ENCODE peak calls at places on chromosome 9, in four cellular contexts. M is K562, A is astrocyte, J is H1. C is an unnamed sample.

GRCh38 chr9:87286506-87286905 is 211.2 kb upstream of the DAPK1 start:
- DNase-seq in M (no peak), A (no peak), J (no peak), C (no peak)

GRCh38 chr9:138075496-138075895 is 197.9 kb downstream of the CACNA1B start:
- DNase-seq in M (no peak), A (no peak), J (no peak), C (peak)

GRCh38 chr9:107542401-107542800 is 52.8 kb upstream of the KLF4 start:
- DNase-seq in M (no peak), A (peak), J (no peak), C (no peak)

GRCh38 chr9:14283276-14283675 is 30.7 kb downstream of the NFIB start:
- DNase-seq in M (no peak), A (peak), J (no peak), C (no peak)

GRCh38 chr9:114524401-114524800 is 19.1 kb upstream of the WHRN start:
- DNase-seq in M (no peak), A (peak), J (no peak), C (no peak)

GRCh38 chr9:37283730-37284235 is 138.7 kb upstream of the GRHPR start:
- DNase-seq in M (no peak), A (peak), J (no peak), C (no peak)

GRCh38 chr9:99833735-99834134 is 12.1 kb downstream of the NR4A3 start:
- DNase-seq in M (no peak), A (no peak), J (no peak), C (no peak)

GRCh38 chr9:121634800-121635261 is 16.6 kb upstream of the DAB2IP start:
- DNase-seq in M (peak), A (no peak), J (no peak), C (no peak)

GRCh38 chr9:125829743-125830142 is 82.6 kb downstream of the PBX3 start:
- DNase-seq in M (no peak), A (no peak), J (no peak), C (peak)

GRCh38 chr9:1871486-1872181 is 143.5 kb upstream of the SMARCA2 start:
- DNase-seq in M (no peak), A (no peak), J (peak), C (no peak)

GRCh38 chr9:19922476-19923118 is 133.8 kb upstream of the SLC24A2 start:
- DNase-seq in M (peak), A (peak), J (peak), C (no peak)

DNA sequence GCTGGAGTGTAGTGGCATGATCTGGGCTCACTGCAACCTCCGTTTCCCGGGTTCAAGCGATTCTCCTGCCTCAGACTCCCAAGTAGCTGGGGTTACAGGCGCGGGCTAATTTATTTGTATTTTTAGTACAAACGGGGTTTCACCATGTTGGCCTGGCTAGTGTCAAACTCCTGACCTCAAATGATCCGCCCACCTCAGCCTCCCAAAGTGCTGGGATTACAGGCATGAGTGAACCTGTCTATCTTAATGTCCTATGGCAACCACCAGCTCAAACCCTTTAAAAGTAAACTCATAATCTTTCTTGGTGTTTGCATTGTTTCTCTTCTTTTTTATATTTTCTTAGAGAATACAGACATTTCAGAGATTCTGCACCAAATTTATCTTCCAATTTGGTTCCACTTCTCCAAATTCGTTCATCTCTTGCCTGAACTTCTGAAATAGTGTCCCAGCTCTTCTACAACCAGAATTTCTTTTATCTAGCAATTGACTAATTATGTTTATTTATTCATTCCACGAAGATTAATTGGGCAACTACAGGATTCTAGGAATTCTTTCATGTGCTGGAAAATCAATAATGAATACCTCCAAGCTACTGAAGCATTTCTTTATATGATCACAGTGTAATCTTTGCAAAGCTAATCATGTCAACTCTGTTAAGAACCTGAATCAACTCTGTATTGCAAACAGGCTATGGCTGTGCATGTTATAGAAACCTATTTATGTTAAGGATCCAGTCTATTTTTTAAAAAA is 60.0 kb upstream of the TYRP1 start:
- DNase-seq in M (no peak), A (no peak), J (no peak), C (no peak)
- H3K4me3 ChIP-seq in M (no peak), A (no peak), J (no peak), C (no peak)

GRCh38 chr9:21836437-21837161 is 34.2 kb downstream of the MTAP start:
- DNase-seq in M (no peak), A (peak), J (no peak), C (no peak)

GRCh38 chr9:21840647-21841046 is 38.2 kb downstream of the MTAP start:
- DNase-seq in M (no peak), A (no peak), J (no peak), C (no peak)

GRCh38 chr9:21835111-21835510 is 32.7 kb downstream of the MTAP start:
- DNase-seq in M (no peak), A (peak), J (no peak), C (no peak)

GRCh38 chr9:21841133-21841532 is 38.7 kb downstream of the MTAP start:
- DNase-seq in M (no peak), A (no peak), J (no peak), C (no peak)

GRCh38 chr9:21837501-21837900 is 35.1 kb downstream of the MTAP start:
- DNase-seq in M (no peak), A (peak), J (no peak), C (no peak)
- H3K9ac ChIP-seq in M (no peak), A (peak), J (no peak), C (no peak)

GRCh38 chr9:104808030-104808614 is 44.2 kb downstream of the NIPSNAP3B start:
- DNase-seq in M (no peak), A (peak), J (no peak), C (no peak)
- TF ChIP-seq CTCF in M (peak), A (peak), J (no peak), C (peak)

DNA sequence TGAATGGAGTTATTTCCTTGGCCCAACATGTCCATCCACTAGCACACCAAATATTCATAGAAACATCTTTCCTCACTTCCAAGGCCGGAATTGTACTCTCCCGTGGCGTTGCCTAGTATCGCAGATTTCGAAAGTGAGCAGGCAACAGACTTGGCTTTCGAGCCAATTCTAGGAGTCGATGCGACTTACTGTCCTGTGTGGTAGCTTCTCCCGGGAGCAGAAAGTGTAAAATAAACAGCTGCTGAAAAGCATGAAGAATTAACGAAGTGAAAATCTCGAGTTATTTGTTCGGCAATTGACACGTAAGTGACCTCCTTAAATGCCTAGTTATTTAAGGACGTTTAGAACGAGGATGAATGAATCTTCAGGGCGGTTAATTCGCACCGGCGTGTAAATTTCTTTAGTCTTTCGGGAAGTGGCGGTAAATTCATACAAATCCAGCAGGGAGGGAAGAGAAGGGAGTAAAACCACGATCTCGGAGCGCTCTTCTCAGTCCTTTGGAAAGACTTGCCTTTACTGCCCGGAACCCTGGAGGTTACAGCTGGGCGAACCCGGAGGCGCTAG is 414 bp upstream of the PCSK5 start:
- DNase-seq in M (no peak), A (peak), J (no peak), C (no peak)
- H3K4me3 ChIP-seq in M (no peak), A (peak), J (peak), C (peak)

GRCh38 chr9:127972316-127972871 is 8.4 kb downstream of the EEIG1 start:
- DNase-seq in M (no peak), A (no peak), J (no peak), C (no peak)

GRCh38 chr9:127968717-127969383 is 11.9 kb downstream of the EEIG1 start:
- DNase-seq in M (no peak), A (peak), J (no peak), C (peak)

GRCh38 chr9:127971357-127972315 is 9.2 kb downstream of the EEIG1 start:
- DNase-seq in M (no peak), A (no peak), J (no peak), C (no peak)

GRCh38 chr9:127968046-127968445 is 12.7 kb downstream of the EEIG1 start:
- DNase-seq in M (no peak), A (peak), J (no peak), C (peak)

GRCh38 chr9:127970401-127971313 is 10.1 kb downstream of the EEIG1 start:
- DNase-seq in M (no peak), A (no peak), J (no peak), C (peak)
- H3K9ac ChIP-seq in M (peak), A (no peak), J (no peak), C (peak)

DNA sequence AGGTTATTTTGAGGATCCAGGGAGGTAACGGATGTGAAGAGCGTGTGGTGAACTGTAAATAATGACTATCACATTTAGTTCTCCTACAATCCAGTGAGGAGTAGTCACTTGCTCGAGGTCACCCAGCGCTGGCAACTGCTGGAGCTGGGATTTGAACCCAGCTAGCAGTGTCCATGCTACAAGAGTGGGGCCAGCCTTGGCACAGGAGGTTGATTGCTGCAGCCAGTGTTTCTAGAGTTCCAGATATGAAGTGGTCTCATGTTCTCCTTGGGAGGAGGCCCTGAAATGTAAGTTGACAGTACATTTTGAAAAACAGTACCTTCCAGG is 765 bp downstream of the CCDC107 start:
- DNase-seq in M (no peak), A (peak), J (no peak), C (peak)
- TF ChIP-seq CTCF in M (no peak), A (no peak), J (no peak), C (no peak)

GRCh38 chr9:131879531-131880290 is 139.8 kb upstream of the RAPGEF1 start:
- DNase-seq in M (no peak), A (no peak), J (no peak), C (peak)
- H3K4me3 ChIP-seq in M (no peak), A (no peak), J (no peak), C (no peak)

GRCh38 chr9:130845254-130845653 is 10.2 kb downstream of the ABL1 start:
- DNase-seq in M (no peak), A (no peak), J (no peak), C (no peak)
- H3K9ac ChIP-seq in M (no peak), A (peak), J (no peak), C (no peak)

GRCh38 chr9:32427111-32427873 is 42.8 kb downstream of the ACO1 start:
- DNase-seq in M (no peak), A (peak), J (no peak), C (no peak)

GRCh38 chr9:32430720-32431119 is 46.3 kb downstream of the ACO1 start:
- DNase-seq in M (no peak), A (peak), J (no peak), C (no peak)

GRCh38 chr9:32431196-32431595 is 46.8 kb downstream of the ACO1 start:
- DNase-seq in M (no peak), A (peak), J (no peak), C (no peak)

GRCh38 chr9:32434892-32435291 is 50.4 kb downstream of the ACO1 start:
- DNase-seq in M (no peak), A (no peak), J (no peak), C (no peak)

GRCh38 chr9:32431940-32432555 is 47.6 kb downstream of the ACO1 start:
- DNase-seq in M (peak), A (peak), J (no peak), C (no peak)
- TF ChIP-seq CTCF in M (peak), A (peak), J (peak), C (peak)

GRCh38 chr9:88994820-88995180 is 3.5 kb downstream of the S1PR3 start:
- DNase-seq in M (no peak), A (peak), J (no peak), C (no peak)
- H3K4me3 ChIP-seq in M (no peak), A (peak), J (no peak), C (no peak)

C was measured in kidney.